ENCODE peak calls at places on chromosomes 16 and 17, in ten cellular contexts. D is retinal pigment epithelial cell; O is LNCaP clone FGC; W is AG04450; K is epithelial cell of esophagus; Y is naive thymus-derived CD4-positive, alpha-beta T cell; R is cardiac fibroblast; S is astrocyte of the spinal cord; L is GM23248; T is neural progenitor cell. I is an unnamed sample.
A peak's percentile ranks its signal among the peaks of the same experiment; 100 is the strongest.

GRCh38 chr16:47970291-47970931 is 185.4 kb downstream of the ABCC12 start:
- DNase-seq in O (peak; percentile 32), D (peak; percentile 10), Y (no peak), L (peak; percentile 53), T (peak; percentile 88), K (peak; percentile 75), R (peak; percentile 63), S (peak; percentile 61), W (peak; percentile 13), I (peak; percentile 25)

GRCh38 chr16:9966569-9967157 is 215.6 kb downstream of the GRIN2A start:
- DNase-seq in D (no peak), R (peak; percentile 0), O (no peak), S (peak; percentile 1), W (no peak), T (no peak), K (peak; percentile 1), Y (no peak), L (peak; percentile 4), I (peak; percentile 1)

GRCh38 chr16:88533945-88534641 is 36.1 kb upstream of the ZC3H18 start:
- DNase-seq in W (no peak), L (peak; percentile 86), T (peak; percentile 92), K (peak; percentile 73), D (no peak), R (peak; percentile 58), S (peak; percentile 38), O (no peak), Y (peak; percentile 76), I (peak; percentile 54)

GRCh38 chr16:85302018-85302847 is 190.0 kb upstream of the CIBAR2 start:
- DNase-seq in Y (no peak), W (no peak), O (no peak), D (no peak), K (peak; percentile 23), L (peak; percentile 42), R (no peak), T (peak; percentile 39), S (peak; percentile 33), I (peak; percentile 30)

GRCh38 chr16:21563676-21564075 is 35.7 kb upstream of the METTL9 start:
- DNase-seq in L (no peak), O (no peak), D (no peak), Y (no peak), W (no peak), T (no peak), R (no peak), K (no peak), S (no peak), I (no peak)

GRCh38 chr17:50424246-50425000 is 1.6 kb upstream of the ACSF2 start:
- DNase-seq in S (no peak), O (no peak), Y (no peak), T (no peak), D (no peak), W (no peak), L (no peak), K (no peak), R (no peak), I (no peak)

GRCh38 chr16:10183606-10183959 is 1.4 kb upstream of the GRIN2A start:
- DNase-seq in S (no peak), D (no peak), O (no peak), T (no peak), L (no peak), R (no peak), W (no peak), Y (no peak), K (no peak), I (no peak)

GRCh38 chr16:67027046-67027445 is 1.9 kb upstream of the CBFB start:
- DNase-seq in L (no peak), S (no peak), W (no peak), D (no peak), K (no peak), O (no peak), Y (no peak), T (no peak), R (no peak), I (no peak)

GRCh38 chr16:77955127-77955526 is 67.2 kb upstream of the CLEC3A start:
- DNase-seq in O (no peak), S (no peak), R (no peak), W (no peak), K (no peak), D (no peak), T (peak; percentile 24), L (no peak), Y (no peak), I (no peak)

GRCh38 chr17:7835818-7836595 is 2.0 kb downstream of the KDM6B start:
- DNase-seq in R (peak; percentile 59), O (no peak), W (no peak), Y (peak; percentile 71), T (peak; percentile 77), D (no peak), L (peak; percentile 77), S (peak; percentile 70), K (peak; percentile 72), I (peak; percentile 70)

GRCh38 chr16:15933781-15934180 is 15.6 kb upstream of the ABCC1 start:
- DNase-seq in L (no peak), T (no peak), K (no peak), W (no peak), S (no peak), O (no peak), R (no peak), D (no peak), Y (no peak), I (no peak)

GRCh38 chr17:82570282-82570681 is 50.8 kb downstream of the FOXK2 start:
- DNase-seq in S (no peak), R (no peak), Y (no peak), W (no peak), D (no peak), T (no peak), K (no peak), L (no peak), O (no peak), I (no peak)

GRCh38 chr17:12256380-12256995 is 235.8 kb downstream of the MAP2K4 start:
- DNase-seq in K (peak; percentile 54), D (peak; percentile 6), O (peak; percentile 46), R (peak; percentile 71), L (peak; percentile 64), T (peak; percentile 64), S (peak; percentile 69), W (peak; percentile 56), Y (no peak), I (peak; percentile 65)

GRCh38 chr17:76196675-76197074 is 43.6 kb downstream of the RNF157 start:
- DNase-seq in K (no peak), R (peak; percentile 56), Y (no peak), L (peak; percentile 20), T (no peak), O (peak; percentile 93), W (no peak), D (no peak), S (no peak), I (peak; percentile 71)

GRCh38 chr17:11296994-11297393 is 56.0 kb downstream of the SHISA6 start:
- DNase-seq in R (no peak), Y (no peak), S (no peak), T (peak; percentile 36), D (no peak), W (no peak), K (no peak), L (no peak), O (no peak), I (no peak)

GRCh38 chr17:65387322-65387721 is 174.1 kb downstream of the AXIN2 start:
- DNase-seq in W (no peak), D (no peak), S (no peak), O (no peak), Y (no peak), L (no peak), T (no peak), R (no peak), K (no peak), I (no peak)

GRCh38 chr16:10846213-10846998 is 27.8 kb upstream of the TVP23A start:
- DNase-seq in W (no peak), K (no peak), S (no peak), O (no peak), Y (no peak), T (no peak), R (no peak), L (no peak), D (no peak), I (no peak)

GRCh38 chr17:73308017-73308823 is 3.6 kb downstream of the CDC42EP4 start:
- DNase-seq in R (peak; percentile 82), T (no peak), O (peak; percentile 98), S (peak; percentile 76), W (no peak), L (peak; percentile 80), K (peak; percentile 54), Y (no peak), D (peak; percentile 86), I (peak; percentile 75)
- H3K4me3 ChIP-seq in R (peak overlapping the region; percentile 22), T (no peak overlapping the region), O (peak overlapping the region; percentile 49), S (peak overlapping the region; percentile 14), W (peak overlapping the region; percentile 46), L (peak overlapping the region; percentile 92), K (peak overlapping the region; percentile 14), Y (no peak overlapping the region), D (peak overlapping the region; percentile 5), I (peak overlapping the region; percentile 39)

DNA sequence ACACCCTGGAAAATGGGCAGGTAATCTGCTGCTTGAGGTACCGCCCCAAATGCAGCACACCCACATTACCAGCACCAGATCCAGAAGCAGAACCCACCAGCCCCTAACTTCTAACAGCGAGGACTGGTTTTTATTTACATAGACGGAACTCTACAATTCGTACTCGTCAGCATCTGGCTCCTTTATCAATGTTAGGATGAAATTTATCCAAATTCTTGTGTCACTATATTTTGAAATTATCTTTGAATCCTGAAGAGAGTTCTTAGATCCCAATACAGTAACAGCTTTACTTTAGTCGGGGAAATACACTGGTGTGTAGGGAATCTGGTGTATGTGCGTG is 332 bp upstream of the ALG1 start:
- DNase-seq in S (no peak), T (no peak), Y (no peak), O (no peak), R (no peak), L (no peak), D (no peak), W (no peak), K (no peak), I (no peak)
- H3K4me3 ChIP-seq in S (peak overlapping the region; percentile 66), T (peak overlapping the region; percentile 83), Y (peak overlapping the region; percentile 92), O (peak overlapping the region; percentile 76), R (peak overlapping the region; percentile 79), L (peak overlapping the region; percentile 86), D (peak overlapping the region; percentile 75), W (peak overlapping the region; percentile 88), K (peak overlapping the region; percentile 86), I (peak overlapping the region; percentile 85)

GRCh38 chr17:39740357-39741111 is 2.8 kb downstream of the GRB7 start:
- DNase-seq in T (no peak), D (peak; percentile 34), Y (no peak), W (no peak), L (peak; percentile 63), S (peak; percentile 32), O (no peak), K (peak; percentile 96), R (peak; percentile 79), I (peak; percentile 29)
- H3K4me3 ChIP-seq in T (peak overlapping the region; percentile 62), D (peak overlapping the region; percentile 73), Y (no peak overlapping the region), W (no peak overlapping the region), L (no peak overlapping the region), S (no peak overlapping the region), O (peak overlapping the region; percentile 78), K (peak overlapping the region; percentile 89), R (no peak overlapping the region), I (no peak overlapping the region)

DNA sequence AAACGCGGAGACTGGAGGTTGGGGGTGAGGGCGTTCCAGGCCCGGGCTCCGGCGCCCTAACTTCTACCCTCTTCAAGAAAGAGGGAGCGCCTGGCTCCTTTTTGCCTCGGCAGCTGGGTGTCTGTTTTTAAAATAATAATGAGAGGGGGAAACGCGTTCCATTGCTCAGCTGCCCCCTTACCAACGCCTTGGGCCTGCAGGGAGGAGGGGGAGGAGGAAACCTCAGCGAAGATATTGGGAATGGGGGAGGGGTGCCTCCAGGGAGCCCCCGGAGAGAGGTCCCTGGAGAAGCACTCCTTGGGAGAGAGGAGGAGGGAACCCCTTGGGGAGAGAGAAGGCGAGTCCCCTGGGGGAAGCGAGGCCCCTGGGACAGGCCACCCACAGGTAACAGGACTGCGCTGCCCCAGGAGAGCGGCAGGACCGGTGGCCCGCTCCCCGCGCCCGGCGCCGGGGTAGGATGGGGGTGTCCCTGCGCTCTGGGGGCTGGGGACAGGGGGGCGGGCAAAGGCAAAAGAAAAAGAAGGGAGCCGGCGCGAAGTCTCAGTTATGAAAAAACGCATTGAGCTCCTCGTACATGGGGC is 2.7 kb downstream of the NEUROD2 start:
- DNase-seq in S (no peak), L (no peak), R (no peak), Y (no peak), O (no peak), D (no peak), T (no peak), W (no peak), K (no peak), I (no peak)
- H3K4me3 ChIP-seq in S (no peak overlapping the region), L (no peak overlapping the region), R (no peak overlapping the region), Y (no peak overlapping the region), O (no peak overlapping the region), D (no peak overlapping the region), T (no peak overlapping the region), W (no peak overlapping the region), K (no peak overlapping the region), I (no peak overlapping the region)